ENCODE peak calls at places on chromosomes 5 and 9, in six cellular contexts. L, I, U, J, S and H are unnamed samples.

GRCh38 chr9:128636556-128637530 is 19.8 kb downstream of the DYNC2I2 start:
- DNase-seq in L (no peak), I (no peak), U (no peak), J (no peak), S (no peak), H (no peak)

GRCh38 chr5:115184780-115185179 is 15.1 kb upstream of the TRIM36 start:
- DNase-seq in L (no peak), I (peak), U (peak), J (no peak), S (no peak), H (no peak)

GRCh38 chr5:126383246-126383645 is 40.0 kb upstream of the GRAMD2B start:
- DNase-seq in L (no peak), I (no peak), U (peak), J (no peak), S (no peak), H (no peak)

GRCh38 chr9:16985559-16986348 is 115.3 kb upstream of the BNC2 start:
- DNase-seq in L (no peak), I (no peak), U (peak), J (no peak), S (no peak), H (no peak)

GRCh38 chr9:127875306-127875966 is 2.0 kb downstream of the AK1 start:
- DNase-seq in L (no peak), I (peak), U (peak), J (no peak), S (no peak), H (no peak)

GRCh38 chr9:272251-273213 is 57.9 kb downstream of the DOCK8 start:
- DNase-seq in L (no peak), I (no peak), U (no peak), J (no peak), S (no peak), H (peak)

GRCh38 chr5:178486305-178486704 is 103.9 kb downstream of the COL23A1 start:
- DNase-seq in L (no peak), I (no peak), U (no peak), J (no peak), S (no peak), H (no peak)

GRCh38 chr5:181188700-181189362 is 16.2 kb downstream of the TRIM7 start:
- DNase-seq in L (peak), I (peak), U (peak), J (peak), S (no peak), H (peak)

GRCh38 chr9:90680534-90680933 is 37.9 kb upstream of the DIRAS2 start:
- DNase-seq in L (no peak), I (no peak), U (no peak), J (no peak), S (no peak), H (no peak)

GRCh38 chr5:149392718-149393117 is 13.6 kb upstream of the IL17B start:
- DNase-seq in L (no peak), I (peak), U (peak), J (no peak), S (no peak), H (peak)

GRCh38 chr5:24094081-24094480 is 550.7 kb downstream of the CDH10 start:
- DNase-seq in L (no peak), I (no peak), U (no peak), J (peak), S (no peak), H (no peak)

GRCh38 chr5:121968910-121969607 is 7.3 kb downstream of the SRFBP1 start:
- DNase-seq in L (no peak), I (peak), U (peak), J (no peak), S (no peak), H (peak)

GRCh38 chr5:151738125-151738848 is 20.1 kb downstream of the ATOX1 start:
- DNase-seq in L (no peak), I (no peak), U (no peak), J (no peak), S (no peak), H (peak)

GRCh38 chr5:169265888-169266287 is 35.1 kb downstream of the SLIT3 start:
- DNase-seq in L (peak), I (no peak), U (peak), J (no peak), S (no peak), H (no peak)

GRCh38 chr9:13427587-13427986 is 148.1 kb upstream of the MPDZ start:
- DNase-seq in L (peak), I (peak), U (peak), J (peak), S (no peak), H (peak)

GRCh38 chr5:125083932-125084331 is 337.5 kb upstream of the ZNF608 start:
- DNase-seq in L (no peak), I (peak), U (peak), J (no peak), S (no peak), H (peak)

GRCh38 chr9:20353931-20354652 is 268.2 kb downstream of the MLLT3 start:
- DNase-seq in L (no peak), I (peak), U (peak), J (no peak), S (no peak), H (peak)
- H2AK5ac ChIP-seq in L (no peak), I (peak), U (peak), J (no peak), S (no peak), H (no peak)

GRCh38 chr5:146710348-146710747 is 168.2 kb downstream of the PPP2R2B start:
- DNase-seq in L (no peak), I (no peak), U (no peak), J (no peak), S (no peak), H (no peak)
- H3K27ac ChIP-seq in L (no peak), I (no peak), U (no peak), J (no peak), S (no peak), H (no peak)

DNA sequence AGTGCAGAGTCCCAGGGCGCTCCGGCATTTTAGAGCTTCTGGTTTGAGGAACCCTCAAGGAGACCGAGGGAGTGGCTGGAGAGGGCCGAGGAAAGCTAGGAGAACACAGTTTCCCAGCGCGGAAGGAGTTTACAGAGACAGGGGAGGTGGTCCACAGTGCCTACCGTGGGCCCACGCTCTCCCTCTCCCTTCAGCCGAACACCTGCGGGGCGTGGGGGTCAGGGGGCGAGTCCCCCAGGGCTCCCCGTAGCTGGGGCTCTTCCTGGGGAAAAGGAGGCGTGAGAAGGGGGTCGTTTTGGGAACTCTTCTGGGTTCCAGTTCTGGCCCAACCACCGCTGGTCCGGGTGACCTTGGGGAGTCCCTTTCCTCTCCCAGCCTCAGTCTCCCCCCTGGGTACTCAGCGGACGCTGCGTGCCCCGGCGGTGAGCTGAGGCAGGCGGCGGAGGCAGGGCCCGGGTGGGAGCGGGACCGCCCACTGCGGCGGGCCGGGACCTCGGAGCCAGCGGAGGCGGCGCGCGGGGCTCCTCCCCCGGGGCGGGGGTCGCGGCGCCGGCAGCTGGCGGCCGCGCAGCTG is 368 bp upstream of the FRMPD1 start:
- DNase-seq in L (no peak), I (no peak), U (no peak), J (peak), S (no peak), H (no peak)
- H3K4me3 ChIP-seq in L (no peak), I (peak), U (peak), J (peak), S (peak), H (peak)

GRCh38 chr9:112754578-112754977 is 4.0 kb downstream of the SNX30 start:
- DNase-seq in L (peak), I (no peak), U (peak), J (no peak), S (peak), H (no peak)
- H2AK5ac ChIP-seq in L (no peak), I (no peak), U (peak), J (no peak), S (no peak), H (no peak)

GRCh38 chr9:35956646-35957045 is 1.3 kb downstream of the OR2S2 start:
- DNase-seq in L (no peak), I (no peak), U (no peak), J (no peak), S (no peak), H (no peak)
- H3K27ac ChIP-seq in L (no peak), I (no peak), U (no peak), J (no peak), S (no peak), H (no peak)